ENCODE peak calls at places on chromosomes 5 and 9, in four cellular contexts. One of them, this sample, is unnamed.

GRCh38 chr5:132094393-132095076 is 20.9 kb downstream of the CSF2 start:
- DNase-seq in K562: no peak
- DNase-seq in GM12878: no peak
- DNase-seq in HepG2: peak
- DNase-seq in this sample: no peak

GRCh38 chr9:126661521-126662251 is 48.0 kb downstream of the LMX1B start:
- DNase-seq in GM12878: no peak
- DNase-seq in HepG2: peak
- DNase-seq in K562: peak
- DNase-seq in this sample: no peak

GRCh38 chr5:132190161-132190817 is 37.4 kb downstream of the P4HA2 start:
- DNase-seq in HepG2: peak
- DNase-seq in K562: peak
- DNase-seq in GM12878: no peak
- DNase-seq in this sample: peak

GRCh38 chr5:118679123-118679940 is 309.0 kb downstream of the DTWD2 start:
- DNase-seq in HepG2: no peak
- DNase-seq in GM12878: no peak
- DNase-seq in K562: no peak
- DNase-seq in this sample: no peak

GRCh38 chr5:127656825-127657224 is 7.9 kb downstream of the CTXN3 start:
- DNase-seq in GM12878: no peak
- DNase-seq in HepG2: no peak
- DNase-seq in K562: no peak
- DNase-seq in this sample: no peak

GRCh38 chr5:154118832-154119442 is 71.6 kb upstream of the GALNT10 start:
- DNase-seq in HepG2: no peak
- DNase-seq in GM12878: no peak
- DNase-seq in K562: no peak
- DNase-seq in this sample: no peak

GRCh38 chr9:15430920-15431844 is 8.5 kb downstream of the SNAPC3 start:
- DNase-seq in K562: no peak
- DNase-seq in HepG2: no peak
- DNase-seq in GM12878: no peak
- DNase-seq in this sample: peak

GRCh38 chr5:37710965-37711364 is 128.9 kb downstream of the GDNF start:
- DNase-seq in GM12878: no peak
- DNase-seq in K562: no peak
- DNase-seq in HepG2: no peak
- DNase-seq in this sample: no peak

GRCh38 chr9:100058699-100059579 is 39.9 kb downstream of the ERP44 start:
- DNase-seq in K562: no peak
- DNase-seq in HepG2: no peak
- DNase-seq in GM12878: peak
- DNase-seq in this sample: no peak

GRCh38 chr9:7549261-7549660 is 250.3 kb downstream of the DMAC1 start:
- DNase-seq in K562: no peak
- DNase-seq in GM12878: no peak
- DNase-seq in HepG2: no peak
- DNase-seq in this sample: no peak

GRCh38 chr9:81239388-81239787 is 450.0 kb downstream of the TLE1 start:
- DNase-seq in K562: no peak
- DNase-seq in GM12878: no peak
- DNase-seq in HepG2: no peak
- DNase-seq in this sample: no peak

GRCh38 chr9:21110708-21111576 is 30.7 kb downstream of the IFNW1 start:
- DNase-seq in GM12878: peak
- DNase-seq in HepG2: peak
- DNase-seq in K562: no peak
- DNase-seq in this sample: peak

GRCh38 chr5:68962632-68963484 is 131.0 kb upstream of the SLC30A5 start:
- DNase-seq in HepG2: peak
- DNase-seq in GM12878: no peak
- DNase-seq in K562: peak
- DNase-seq in this sample: peak

GRCh38 chr9:124860582-124861341 is 995 bp downstream of the RPL35 start:
- DNase-seq in HepG2: no peak
- DNase-seq in GM12878: no peak
- DNase-seq in K562: peak
- DNase-seq in this sample: no peak

GRCh38 chr5:997711-998110 is 10.9 kb upstream of the NKD2 start:
- DNase-seq in GM12878: no peak
- DNase-seq in HepG2: no peak
- DNase-seq in K562: no peak
- DNase-seq in this sample: no peak

GRCh38 chr5:24606974-24607373 is 37.8 kb downstream of the CDH10 start:
- DNase-seq in K562: no peak
- DNase-seq in HepG2: no peak
- DNase-seq in GM12878: no peak
- DNase-seq in this sample: no peak

GRCh38 chr9:110030632-110031031 is 177.3 kb downstream of the C9orf152 start:
- DNase-seq in K562: no peak
- DNase-seq in GM12878: no peak
- DNase-seq in HepG2: no peak
- DNase-seq in this sample: no peak

DNA sequence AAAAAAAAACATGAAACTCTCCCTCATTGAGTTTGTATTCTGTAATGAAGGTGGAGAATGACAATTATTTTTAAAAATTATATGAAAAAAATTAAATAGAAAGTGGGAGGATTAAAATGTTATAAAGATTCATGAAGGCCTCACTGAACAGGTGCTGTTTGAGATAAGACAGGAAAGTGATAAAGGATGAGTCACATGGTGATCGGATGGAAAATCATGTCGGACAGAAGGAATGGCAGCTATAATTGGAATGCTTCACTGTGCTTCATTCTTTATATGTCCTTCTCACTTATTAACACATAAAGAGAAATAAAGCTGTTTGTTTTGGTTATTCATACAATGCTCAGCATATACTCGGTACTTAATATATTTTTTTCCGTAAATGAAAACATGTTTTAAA is 464.5 kb upstream of the RGMB start:
- DNase-seq in HepG2: no peak
- DNase-seq in K562: no peak
- DNase-seq in GM12878: no peak
- DNase-seq in this sample: no peak
- TF ChIP-seq FOXM1 in HepG2: no peak
- TF ChIP-seq FOXM1 in K562: no peak
- TF ChIP-seq FOXM1 in GM12878: no peak
- TF ChIP-seq FOXM1 in this sample: peak

DNA sequence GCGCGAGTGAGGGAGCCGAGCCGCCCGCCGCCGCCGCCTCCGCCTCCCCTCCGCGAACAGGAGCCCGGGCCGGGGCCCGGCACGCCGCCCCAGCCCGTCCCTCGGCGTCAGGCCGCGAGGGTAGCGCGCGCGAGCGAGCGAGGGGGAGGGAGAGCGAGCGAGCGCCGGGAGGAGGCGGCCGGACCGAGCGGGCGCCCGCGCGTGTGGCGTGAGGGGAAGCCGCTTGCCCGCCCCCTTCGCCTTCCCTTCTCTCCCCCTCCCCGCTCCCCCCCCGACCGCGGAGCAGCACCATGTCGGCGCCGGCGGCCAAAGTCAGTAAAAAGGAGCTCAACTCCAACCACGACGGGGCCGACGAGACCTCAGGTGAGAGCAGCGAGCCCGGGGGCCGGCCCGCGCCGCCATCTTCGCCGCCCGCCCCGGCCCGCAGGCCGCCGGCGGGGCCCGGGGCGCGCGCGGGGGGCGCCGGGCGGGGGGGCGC is 310 bp downstream of the SET start:
- DNase-seq in K562: no peak
- DNase-seq in HepG2: no peak
- DNase-seq in GM12878: no peak
- DNase-seq in this sample: peak
- TF ChIP-seq SMC3 in K562: no peak
- TF ChIP-seq SMC3 in HepG2: no peak
- TF ChIP-seq SMC3 in GM12878: no peak
- TF ChIP-seq SMC3 in this sample: no peak

GRCh38 chr9:78261403-78262001 is 25.6 kb downstream of the CEP78 start:
- DNase-seq in K562: peak
- DNase-seq in HepG2: peak
- DNase-seq in GM12878: no peak
- DNase-seq in this sample: peak
- TF ChIP-seq FOXM1 in K562: no peak
- TF ChIP-seq FOXM1 in HepG2: no peak
- TF ChIP-seq FOXM1 in GM12878: no peak
- TF ChIP-seq FOXM1 in this sample: no peak

GRCh38 chr5:26430323-26430722 is 608.1 kb downstream of the CDH9 start:
- DNase-seq in GM12878: no peak
- DNase-seq in HepG2: no peak
- DNase-seq in K562: no peak
- DNase-seq in this sample: no peak
- TF ChIP-seq SMC3 in GM12878: no peak
- TF ChIP-seq SMC3 in HepG2: no peak
- TF ChIP-seq SMC3 in K562: no peak
- TF ChIP-seq SMC3 in this sample: no peak

DNA sequence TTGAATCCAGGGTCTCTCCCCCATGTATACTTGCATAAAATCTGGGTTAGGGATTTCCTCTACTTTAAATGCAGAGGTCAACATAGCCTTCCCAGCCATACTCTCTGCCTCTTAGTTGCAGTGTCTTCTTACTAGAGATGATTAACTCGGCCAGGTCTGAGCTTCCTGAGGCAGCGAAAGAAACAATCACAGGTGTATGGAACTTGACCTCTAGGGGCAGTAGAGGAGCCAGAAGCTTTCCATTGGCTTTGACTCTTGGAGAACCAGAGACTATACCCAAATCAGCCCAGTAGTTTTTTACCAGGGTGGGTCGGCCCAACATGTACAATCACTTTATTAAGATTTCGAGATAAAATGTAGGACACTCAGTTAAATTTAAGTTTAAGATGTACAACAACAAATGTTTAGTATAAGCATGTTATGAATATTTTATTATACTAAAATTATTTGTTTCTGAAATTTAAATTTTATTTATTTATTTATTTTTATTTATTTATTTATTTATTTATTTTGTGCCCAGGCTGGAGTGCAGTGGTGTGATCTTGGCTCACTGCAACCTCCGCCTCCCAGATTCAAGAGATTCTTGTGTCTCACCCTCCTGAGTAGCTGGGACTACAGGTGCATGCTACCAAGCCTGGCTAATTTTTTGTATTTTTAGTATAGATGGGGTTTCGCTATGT is 48.0 kb upstream of the DMRT3 start:
- DNase-seq in HepG2: peak
- DNase-seq in GM12878: no peak
- DNase-seq in K562: peak
- DNase-seq in this sample: peak
- TF ChIP-seq FOXM1 in HepG2: no peak
- TF ChIP-seq FOXM1 in GM12878: no peak
- TF ChIP-seq FOXM1 in K562: no peak
- TF ChIP-seq FOXM1 in this sample: no peak

GRCh38 chr9:97900738-97901565 is 21.3 kb downstream of the TRMO start:
- DNase-seq in K562: peak
- DNase-seq in GM12878: no peak
- DNase-seq in HepG2: peak
- DNase-seq in this sample: peak
- TF ChIP-seq SMC3 in K562: peak
- TF ChIP-seq SMC3 in GM12878: peak
- TF ChIP-seq SMC3 in HepG2: peak
- TF ChIP-seq SMC3 in this sample: peak